ENCODE peak calls at places on chromosomes 1 and 21, in six cellular contexts. C, N, I, G, H and A are unnamed samples.

GRCh38 chr1:167472729-167473529 is 45.4 kb downstream of the CD247 start:
- DNase-seq in C (no peak), N (no peak), I (no peak), G (no peak), H (no peak), A (no peak)

GRCh38 chr1:230109871-230110667 is 43.0 kb downstream of the GALNT2 start:
- DNase-seq in C (no peak), N (no peak), I (no peak), G (peak), H (peak), A (no peak)

GRCh38 chr1:218823291-218823900 is 350.3 kb upstream of the LYPLAL1 start:
- DNase-seq in C (no peak), N (peak), I (peak), G (no peak), H (peak), A (peak)

GRCh38 chr1:223189903-223190724 is 47.1 kb upstream of the TLR5 start:
- DNase-seq in C (peak), N (peak), I (peak), G (peak), H (peak), A (peak)

GRCh38 chr1:159187647-159188374 is 16.4 kb downstream of the CADM3 start:
- DNase-seq in C (no peak), N (no peak), I (no peak), G (no peak), H (no peak), A (no peak)

GRCh38 chr1:2229921-2230700 is 2.0 kb downstream of the SKI start:
- DNase-seq in C (peak), N (peak), I (peak), G (no peak), H (peak), A (peak)

GRCh38 chr21:38126677-38127271 is 130.0 kb upstream of the KCNJ15 start:
- DNase-seq in C (peak), N (peak), I (no peak), G (peak), H (peak), A (peak)

GRCh38 chr1:228927947-228928898 is 192.9 kb downstream of the RHOU start:
- DNase-seq in C (no peak), N (no peak), I (no peak), G (peak), H (no peak), A (no peak)

GRCh38 chr1:175150596-175151319 is 41.8 kb downstream of the KIAA0040 start:
- DNase-seq in C (peak), N (peak), I (no peak), G (no peak), H (no peak), A (peak)

GRCh38 chr1:9084883-9085282 is 15.4 kb upstream of the SLC2A5 start:
- DNase-seq in C (peak), N (peak), I (no peak), G (no peak), H (no peak), A (peak)

GRCh38 chr1:55321947-55322346 is 106.8 kb upstream of the USP24 start:
- DNase-seq in C (no peak), N (peak), I (peak), G (no peak), H (peak), A (no peak)

GRCh38 chr1:17923684-17924083 is 168.6 kb downstream of the ACTL8 start:
- DNase-seq in C (no peak), N (no peak), I (no peak), G (no peak), H (no peak), A (no peak)

GRCh38 chr1:95252422-95252821 is 18.4 kb downstream of the RWDD3 start:
- DNase-seq in C (no peak), N (no peak), I (no peak), G (no peak), H (no peak), A (no peak)

GRCh38 chr1:1318131-1318652 is 6.3 kb downstream of the INTS11 start:
- DNase-seq in C (no peak), N (peak), I (peak), G (no peak), H (peak), A (peak)

GRCh38 chr21:30209571-30209970 is 6.3 kb downstream of the CLDN8 start:
- DNase-seq in C (no peak), N (peak), I (no peak), G (no peak), H (no peak), A (no peak)

GRCh38 chr1:208010487-208011079 is 99.7 kb upstream of the CD34 start:
- DNase-seq in C (no peak), N (no peak), I (peak), G (no peak), H (no peak), A (no peak)

GRCh38 chr21:45076245-45076661 is 1.9 kb downstream of the ADARB1 start:
- DNase-seq in C (peak), N (peak), I (no peak), G (no peak), H (peak), A (peak)

GRCh38 chr1:192524223-192524622 is 51.4 kb upstream of the RGS1 start:
- DNase-seq in C (no peak), N (no peak), I (peak), G (no peak), H (peak), A (no peak)

GRCh38 chr1:116105996-116106395 is 5.2 kb upstream of the MAB21L3 start:
- DNase-seq in C (no peak), N (no peak), I (no peak), G (no peak), H (no peak), A (no peak)

DNA sequence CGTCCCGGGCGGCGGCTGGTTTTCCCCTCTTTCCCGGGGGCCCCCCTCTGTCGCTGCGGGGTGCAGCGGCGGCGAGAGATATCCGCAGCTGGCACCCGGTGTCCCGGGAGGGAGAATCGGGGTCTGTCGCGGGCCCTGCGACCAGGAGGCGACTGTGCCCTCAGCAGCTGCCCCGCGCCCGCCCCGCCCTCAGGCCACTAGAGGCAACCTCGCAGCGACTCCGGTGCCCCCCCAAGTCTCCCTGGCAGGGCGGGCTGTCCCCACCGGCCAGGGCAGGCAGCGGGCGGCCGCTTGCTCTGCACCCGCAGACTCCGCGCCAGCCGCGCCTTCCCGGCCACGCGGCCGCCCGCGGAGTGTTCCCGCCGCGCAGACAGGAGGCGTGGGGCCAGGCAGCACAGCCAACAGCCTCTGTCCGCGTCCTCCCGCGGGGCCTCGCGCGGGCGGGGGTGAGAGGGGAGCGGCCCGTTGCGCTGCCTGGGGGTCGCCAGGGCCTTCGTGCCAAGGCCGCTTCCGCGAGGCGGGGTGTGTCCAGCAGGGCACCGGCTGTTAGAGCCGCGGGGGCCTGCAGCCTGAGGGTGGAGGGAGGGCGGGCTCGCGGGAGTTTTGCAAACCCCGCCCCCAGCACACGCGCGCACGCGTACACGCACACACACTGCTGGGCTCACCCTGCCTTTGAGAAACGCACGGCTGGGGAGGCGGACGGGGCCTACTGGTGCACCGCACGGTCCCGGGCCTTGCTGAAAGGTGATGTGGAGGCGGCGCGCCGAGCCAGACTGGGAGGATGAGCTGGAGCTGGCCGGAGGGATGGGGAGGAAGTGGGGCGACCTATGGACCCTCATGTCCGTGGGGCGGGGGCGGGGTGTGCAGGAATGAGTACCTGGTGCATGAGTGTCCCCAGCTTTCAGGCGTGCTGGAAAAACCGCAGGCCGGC is 41.4 kb downstream of the KIAA1614 start:
- DNase-seq in C (peak), N (peak), I (peak), G (peak), H (peak), A (peak)
- H3K27ac ChIP-seq in C (peak), N (peak), I (peak), G (no peak), H (no peak), A (peak)

GRCh38 chr21:14548751-14549150 is 2.6 kb upstream of the SAMSN1 start:
- DNase-seq in C (no peak), N (peak), I (no peak), G (no peak), H (no peak), A (no peak)
- H3K27ac ChIP-seq in C (no peak), N (peak), I (no peak), G (peak), H (no peak), A (no peak)

DNA sequence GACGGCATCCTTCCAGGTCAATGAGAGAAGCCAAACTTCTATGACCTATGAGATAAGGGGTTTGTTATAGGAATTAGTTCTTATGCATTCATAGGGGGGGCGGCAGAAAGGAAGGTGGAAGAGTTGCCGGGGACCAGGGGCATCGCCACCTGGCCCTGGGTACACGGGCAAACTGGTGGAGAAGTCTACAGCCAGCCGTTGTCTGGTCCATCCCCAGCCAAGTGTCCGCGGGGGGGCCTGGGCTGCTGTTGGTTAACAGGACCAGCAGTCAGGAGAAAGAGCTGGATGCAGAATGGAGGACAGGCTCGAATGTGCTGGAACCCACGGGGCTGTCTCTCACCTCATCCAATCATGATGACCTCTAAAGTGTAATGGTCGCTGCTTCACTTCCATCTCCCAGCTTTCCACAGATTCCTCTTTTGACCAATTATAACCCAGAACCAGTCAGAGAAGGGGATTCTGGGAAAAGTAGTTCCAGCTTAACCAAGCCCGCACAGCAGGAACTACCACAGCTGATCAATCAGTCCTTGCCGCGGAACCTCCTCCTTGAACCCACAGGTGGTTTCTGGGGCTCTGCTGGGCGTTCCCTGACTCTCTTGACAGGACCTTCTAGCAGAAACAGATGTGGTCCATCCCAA is 17.8 kb downstream of the TMEM51 start:
- DNase-seq in C (no peak), N (no peak), I (no peak), G (no peak), H (no peak), A (no peak)
- H3K27ac ChIP-seq in C (peak), N (no peak), I (no peak), G (no peak), H (no peak), A (no peak)

GRCh38 chr1:236998571-236998970 is 5.7 kb downstream of the MT1HL1 start:
- DNase-seq in C (no peak), N (no peak), I (no peak), G (no peak), H (no peak), A (no peak)
- H3K27ac ChIP-seq in C (no peak), N (no peak), I (no peak), G (no peak), H (no peak), A (no peak)

GRCh38 chr1:89939693-89940438 is 55.0 kb upstream of the ZNF326 start:
- DNase-seq in C (no peak), N (no peak), I (no peak), G (no peak), H (no peak), A (no peak)
- H3K27ac ChIP-seq in C (no peak), N (no peak), I (no peak), G (no peak), H (no peak), A (no peak)

GRCh38 chr1:32489774-32490454 is 25.0 kb downstream of the ZBTB8B start:
- DNase-seq in C (no peak), N (no peak), I (no peak), G (no peak), H (no peak), A (no peak)

GRCh38 chr1:32496127-32496526 is 31.3 kb downstream of the ZBTB8B start:
- DNase-seq in C (no peak), N (no peak), I (peak), G (peak), H (peak), A (peak)

GRCh38 chr1:32494711-32495337 is 30.0 kb downstream of the ZBTB8B start:
- DNase-seq in C (no peak), N (no peak), I (no peak), G (no peak), H (no peak), A (no peak)

GRCh38 chr1:32498751-32499150 is 33.9 kb downstream of the ZBTB8B start:
- DNase-seq in C (no peak), N (no peak), I (no peak), G (no peak), H (no peak), A (no peak)

DNA sequence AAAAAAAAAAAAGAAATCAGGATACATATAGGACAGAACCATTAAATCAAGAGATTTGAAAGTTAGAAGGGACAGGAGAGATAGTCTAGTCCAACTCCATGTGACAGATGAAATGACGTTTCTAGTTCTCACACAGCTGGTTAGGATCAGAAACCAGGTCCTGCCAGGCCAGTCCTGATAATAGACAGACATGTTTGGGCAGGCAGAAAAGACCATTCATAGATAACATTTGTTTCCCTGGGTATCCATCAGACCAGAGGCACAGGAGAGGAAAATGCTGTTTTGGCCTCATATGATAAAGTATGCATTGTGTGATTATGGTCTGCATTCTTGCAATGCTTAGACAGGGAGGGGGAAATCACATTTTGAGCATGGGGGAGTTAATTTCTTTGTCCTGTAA is 29.3 kb downstream of the ZBTB8B start:
- DNase-seq in C (peak), N (no peak), I (peak), G (no peak), H (no peak), A (no peak)
- H3K27ac ChIP-seq in C (no peak), N (no peak), I (no peak), G (no peak), H (no peak), A (no peak)

GRCh38 chr1:244854865-244855578 is 9.3 kb downstream of the HNRNPU start:
- DNase-seq in C (no peak), N (no peak), I (no peak), G (peak), H (no peak), A (no peak)

GRCh38 chr1:244860078-244860477 is 4.3 kb downstream of the HNRNPU start:
- DNase-seq in C (no peak), N (no peak), I (no peak), G (no peak), H (no peak), A (no peak)

GRCh38 chr1:244858357-244858756 is 6.0 kb downstream of the HNRNPU start:
- DNase-seq in C (no peak), N (no peak), I (no peak), G (no peak), H (no peak), A (no peak)

GRCh38 chr1:244860914-244861610 is 3.3 kb downstream of the HNRNPU start:
- DNase-seq in C (no peak), N (peak), I (no peak), G (no peak), H (no peak), A (no peak)

GRCh38 chr1:244857761-244858160 is 6.6 kb downstream of the HNRNPU start:
- DNase-seq in C (no peak), N (no peak), I (no peak), G (no peak), H (no peak), A (no peak)
- H3K27ac ChIP-seq in C (no peak), N (no peak), I (no peak), G (peak), H (no peak), A (peak)